ENCODE peak calls at places on chromosomes 16 and 17, in nine cellular contexts. One of them, this sample, is unnamed.

GRCh38 chr17:77930780-77931768 is 27.4 kb upstream of the TNRC6C start:
- DNase-seq in small intestine: no peak
- DNase-seq in heart right ventricle: no peak
- DNase-seq in OCI-LY7: no peak
- DNase-seq in adrenal gland: no peak
- DNase-seq in brain microvascular endothelial cell: no peak
- DNase-seq in stomach: no peak
- DNase-seq in PC-3: no peak
- DNase-seq in colonic mucosa: no peak
- DNase-seq in this sample: no peak

GRCh38 chr17:1087381-1088241 is 90.7 kb downstream of the TIMM22 start:
- DNase-seq in small intestine: peak; percentile 79
- DNase-seq in heart right ventricle: peak; percentile 74
- DNase-seq in OCI-LY7: peak; percentile 21
- DNase-seq in adrenal gland: peak; percentile 95
- DNase-seq in brain microvascular endothelial cell: no peak
- DNase-seq in stomach: peak; percentile 91
- DNase-seq in PC-3: peak; percentile 79
- DNase-seq in colonic mucosa: peak; percentile 89
- DNase-seq in this sample: no peak

GRCh38 chr17:1058423-1059130 is 61.6 kb downstream of the TIMM22 start:
- DNase-seq in small intestine: peak; percentile 62
- DNase-seq in heart right ventricle: peak; percentile 80
- DNase-seq in OCI-LY7: peak; percentile 32
- DNase-seq in adrenal gland: peak; percentile 74
- DNase-seq in brain microvascular endothelial cell: peak; percentile 27
- DNase-seq in stomach: peak; percentile 71
- DNase-seq in PC-3: peak; percentile 79
- DNase-seq in colonic mucosa: peak; percentile 78
- DNase-seq in this sample: peak; percentile 46

GRCh38 chr16:83305092-83305491 is 502.7 kb upstream of the HSBP1 start:
- DNase-seq in small intestine: no peak
- DNase-seq in heart right ventricle: no peak
- DNase-seq in OCI-LY7: no peak
- DNase-seq in adrenal gland: no peak
- DNase-seq in brain microvascular endothelial cell: peak; percentile 90
- DNase-seq in stomach: no peak
- DNase-seq in PC-3: no peak
- DNase-seq in colonic mucosa: no peak
- DNase-seq in this sample: no peak

GRCh38 chr17:83081561-83082201 is 2.3 kb downstream of the METRNL start:
- DNase-seq in small intestine: peak; percentile 97
- DNase-seq in heart right ventricle: no peak
- DNase-seq in OCI-LY7: no peak
- DNase-seq in adrenal gland: no peak
- DNase-seq in brain microvascular endothelial cell: no peak
- DNase-seq in stomach: peak; percentile 49
- DNase-seq in PC-3: no peak
- DNase-seq in colonic mucosa: peak; percentile 91
- DNase-seq in this sample: no peak

GRCh38 chr17:7325031-7325528 is 4.1 kb downstream of the NEURL4 start:
- DNase-seq in small intestine: no peak
- DNase-seq in heart right ventricle: no peak
- DNase-seq in OCI-LY7: no peak
- DNase-seq in adrenal gland: no peak
- DNase-seq in brain microvascular endothelial cell: no peak
- DNase-seq in stomach: no peak
- DNase-seq in PC-3: no peak
- DNase-seq in colonic mucosa: no peak
- DNase-seq in this sample: no peak

GRCh38 chr16:70520612-70521297 is 2.6 kb downstream of the COG4 start:
- DNase-seq in small intestine: no peak
- DNase-seq in heart right ventricle: no peak
- DNase-seq in OCI-LY7: no peak
- DNase-seq in adrenal gland: no peak
- DNase-seq in brain microvascular endothelial cell: peak; percentile 52
- DNase-seq in stomach: no peak
- DNase-seq in PC-3: peak; percentile 64
- DNase-seq in colonic mucosa: no peak
- DNase-seq in this sample: no peak

GRCh38 chr17:56918916-56919315 is 5.1 kb upstream of the TRIM25 start:
- DNase-seq in small intestine: peak; percentile 77
- DNase-seq in heart right ventricle: no peak
- DNase-seq in OCI-LY7: no peak
- DNase-seq in adrenal gland: no peak
- DNase-seq in brain microvascular endothelial cell: no peak
- DNase-seq in stomach: no peak
- DNase-seq in PC-3: no peak
- DNase-seq in colonic mucosa: no peak
- DNase-seq in this sample: no peak

GRCh38 chr16:47970291-47970931 is 185.4 kb downstream of the ABCC12 start:
- DNase-seq in small intestine: no peak
- DNase-seq in heart right ventricle: no peak
- DNase-seq in OCI-LY7: peak; percentile 12
- DNase-seq in adrenal gland: no peak
- DNase-seq in brain microvascular endothelial cell: peak; percentile 27
- DNase-seq in stomach: no peak
- DNase-seq in PC-3: peak; percentile 65
- DNase-seq in colonic mucosa: no peak
- DNase-seq in this sample: no peak

GRCh38 chr16:527015-527903 is at the start of gene CAPN15:
- DNase-seq in small intestine: peak; percentile 86
- DNase-seq in heart right ventricle: peak; percentile 89
- DNase-seq in OCI-LY7: peak; percentile 92
- DNase-seq in adrenal gland: peak; percentile 93
- DNase-seq in brain microvascular endothelial cell: peak; percentile 69
- DNase-seq in stomach: peak; percentile 90
- DNase-seq in PC-3: peak; percentile 69
- DNase-seq in colonic mucosa: peak; percentile 85
- DNase-seq in this sample: peak; percentile 88

GRCh38 chr16:531494-532125 is 4.1 kb downstream of the CAPN15 start:
- DNase-seq in small intestine: no peak
- DNase-seq in heart right ventricle: no peak
- DNase-seq in OCI-LY7: no peak
- DNase-seq in adrenal gland: no peak
- DNase-seq in brain microvascular endothelial cell: no peak
- DNase-seq in stomach: no peak
- DNase-seq in PC-3: no peak
- DNase-seq in colonic mucosa: no peak
- DNase-seq in this sample: peak; percentile 46

GRCh38 chr16:529012-529575 is 1.6 kb downstream of the CAPN15 start:
- DNase-seq in small intestine: no peak
- DNase-seq in heart right ventricle: no peak
- DNase-seq in OCI-LY7: peak; percentile 40
- DNase-seq in adrenal gland: no peak
- DNase-seq in brain microvascular endothelial cell: no peak
- DNase-seq in stomach: no peak
- DNase-seq in PC-3: no peak
- DNase-seq in colonic mucosa: no peak
- DNase-seq in this sample: no peak

GRCh38 chr16:528111-529011 is 849 bp downstream of the CAPN15 start:
- DNase-seq in small intestine: peak; percentile 96
- DNase-seq in heart right ventricle: no peak
- DNase-seq in OCI-LY7: peak; percentile 37
- DNase-seq in adrenal gland: no peak
- DNase-seq in brain microvascular endothelial cell: no peak
- DNase-seq in stomach: peak; percentile 66
- DNase-seq in PC-3: peak; percentile 39
- DNase-seq in colonic mucosa: peak; percentile 85
- DNase-seq in this sample: peak; percentile 17

GRCh38 chr16:530111-530817 is 2.8 kb downstream of the CAPN15 start:
- DNase-seq in small intestine: peak; percentile 86
- DNase-seq in heart right ventricle: no peak
- DNase-seq in OCI-LY7: no peak
- DNase-seq in adrenal gland: no peak
- DNase-seq in brain microvascular endothelial cell: no peak
- DNase-seq in stomach: no peak
- DNase-seq in PC-3: no peak
- DNase-seq in colonic mucosa: no peak
- DNase-seq in this sample: no peak
- H3K4me3 ChIP-seq in small intestine: peak overlapping the region; percentile 93
- H3K4me3 ChIP-seq in heart right ventricle: no peak overlapping the region
- H3K4me3 ChIP-seq in OCI-LY7: no peak overlapping the region
- H3K4me3 ChIP-seq in adrenal gland: no peak overlapping the region
- H3K4me3 ChIP-seq in brain microvascular endothelial cell: no peak overlapping the region
- H3K4me3 ChIP-seq in stomach: no peak overlapping the region
- H3K4me3 ChIP-seq in PC-3: no peak overlapping the region
- H3K4me3 ChIP-seq in colonic mucosa: no peak overlapping the region
- H3K4me3 ChIP-seq in this sample: no peak overlapping the region

GRCh38 chr16:66509576-66509975 is 40.3 kb downstream of the TK2 start:
- DNase-seq in small intestine: no peak
- DNase-seq in heart right ventricle: no peak
- DNase-seq in OCI-LY7: no peak
- DNase-seq in adrenal gland: peak; percentile 41
- DNase-seq in brain microvascular endothelial cell: no peak
- DNase-seq in stomach: peak; percentile 18
- DNase-seq in PC-3: no peak
- DNase-seq in colonic mucosa: no peak
- DNase-seq in this sample: no peak

GRCh38 chr16:66511615-66512500 is 38.1 kb downstream of the TK2 start:
- DNase-seq in small intestine: no peak
- DNase-seq in heart right ventricle: no peak
- DNase-seq in OCI-LY7: peak; percentile 35
- DNase-seq in adrenal gland: peak; percentile 77
- DNase-seq in brain microvascular endothelial cell: peak; percentile 59
- DNase-seq in stomach: peak; percentile 25
- DNase-seq in PC-3: peak; percentile 90
- DNase-seq in colonic mucosa: no peak
- DNase-seq in this sample: no peak

GRCh38 chr16:66510711-66511614 is 39.0 kb downstream of the TK2 start:
- DNase-seq in small intestine: no peak
- DNase-seq in heart right ventricle: no peak
- DNase-seq in OCI-LY7: no peak
- DNase-seq in adrenal gland: peak; percentile 78
- DNase-seq in brain microvascular endothelial cell: no peak
- DNase-seq in stomach: peak; percentile 66
- DNase-seq in PC-3: peak; percentile 46
- DNase-seq in colonic mucosa: no peak
- DNase-seq in this sample: no peak

GRCh38 chr16:66508914-66509496 is 40.9 kb downstream of the TK2 start:
- DNase-seq in small intestine: no peak
- DNase-seq in heart right ventricle: no peak
- DNase-seq in OCI-LY7: no peak
- DNase-seq in adrenal gland: no peak
- DNase-seq in brain microvascular endothelial cell: no peak
- DNase-seq in stomach: peak; percentile 16
- DNase-seq in PC-3: no peak
- DNase-seq in colonic mucosa: no peak
- DNase-seq in this sample: no peak

DNA sequence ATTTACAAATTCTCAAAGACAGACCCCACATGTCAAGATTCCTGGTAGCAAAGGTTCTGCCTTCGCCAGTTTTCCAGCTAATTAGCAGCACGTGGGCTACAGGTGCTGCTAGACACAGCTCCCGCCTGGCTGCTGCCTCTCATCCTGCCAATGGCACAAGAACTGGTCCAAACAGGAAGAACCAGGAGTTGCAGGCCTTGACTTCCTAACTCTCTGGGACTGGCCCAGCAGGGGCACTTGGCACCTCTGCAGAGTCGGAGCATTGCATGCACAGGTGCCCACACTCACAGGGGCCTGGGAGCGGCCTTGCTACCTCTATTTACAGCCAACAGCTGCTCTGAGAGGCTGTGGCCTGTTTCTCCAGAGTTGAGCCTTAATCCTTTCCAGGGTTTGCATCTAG is 39.6 kb downstream of the TK2 start:
- DNase-seq in small intestine: no peak
- DNase-seq in heart right ventricle: no peak
- DNase-seq in OCI-LY7: no peak
- DNase-seq in adrenal gland: peak; percentile 40
- DNase-seq in brain microvascular endothelial cell: no peak
- DNase-seq in stomach: peak; percentile 24
- DNase-seq in PC-3: no peak
- DNase-seq in colonic mucosa: no peak
- DNase-seq in this sample: no peak
- H3K27ac ChIP-seq in small intestine: no peak overlapping the region
- H3K27ac ChIP-seq in heart right ventricle: peak overlapping the region; percentile 45
- H3K27ac ChIP-seq in OCI-LY7: no peak overlapping the region
- H3K27ac ChIP-seq in adrenal gland: no peak overlapping the region
- H3K27ac ChIP-seq in brain microvascular endothelial cell: no peak overlapping the region
- H3K27ac ChIP-seq in stomach: no peak overlapping the region
- H3K27ac ChIP-seq in PC-3: peak overlapping the region; percentile 82
- H3K27ac ChIP-seq in colonic mucosa: no peak overlapping the region
- H3K27ac ChIP-seq in this sample: no peak overlapping the region

DNA sequence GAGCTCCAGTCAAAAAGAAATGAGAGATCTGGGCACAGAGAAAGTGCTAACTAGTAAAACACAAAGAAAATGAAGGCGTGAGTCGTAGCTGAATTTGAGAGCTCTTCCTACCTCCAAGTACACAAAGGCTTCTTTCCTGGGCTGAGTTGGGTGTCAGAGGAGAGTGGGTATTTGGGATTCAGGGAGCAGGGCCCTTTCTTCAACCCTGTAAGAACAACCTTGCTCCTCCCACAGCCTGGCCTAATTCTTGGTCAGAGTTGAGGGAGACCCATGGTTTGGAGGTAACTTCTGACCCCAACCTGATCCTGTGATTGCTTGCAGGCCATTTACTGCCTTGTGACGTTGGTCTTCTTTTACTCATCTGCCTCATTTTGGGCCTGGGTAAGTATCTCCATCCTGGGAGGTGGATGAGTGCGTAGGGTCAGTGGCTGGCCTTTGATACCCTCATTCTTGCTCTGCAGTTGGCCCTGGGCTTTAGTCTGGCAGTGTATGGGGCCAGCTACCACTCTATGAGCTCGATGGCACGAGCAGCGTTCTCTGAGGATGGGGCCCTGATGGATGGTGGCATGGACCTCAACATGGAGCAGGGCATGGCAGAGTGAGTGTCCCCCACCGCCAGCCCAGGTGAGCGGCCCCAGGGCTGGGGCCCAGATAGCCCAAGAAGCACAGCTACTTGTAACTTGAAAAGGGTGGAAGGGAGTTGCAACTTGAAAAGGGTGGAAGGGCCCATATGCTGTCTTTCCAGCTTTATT is 1.3 kb downstream of the TMEM208 start:
- DNase-seq in small intestine: no peak
- DNase-seq in heart right ventricle: no peak
- DNase-seq in OCI-LY7: no peak
- DNase-seq in adrenal gland: no peak
- DNase-seq in brain microvascular endothelial cell: no peak
- DNase-seq in stomach: no peak
- DNase-seq in PC-3: no peak
- DNase-seq in colonic mucosa: no peak
- DNase-seq in this sample: no peak
- H3K4me3 ChIP-seq in small intestine: peak overlapping the region; percentile 95
- H3K4me3 ChIP-seq in heart right ventricle: peak overlapping the region; percentile 99
- H3K4me3 ChIP-seq in OCI-LY7: peak overlapping the region; percentile 95
- H3K4me3 ChIP-seq in adrenal gland: no peak overlapping the region
- H3K4me3 ChIP-seq in brain microvascular endothelial cell: peak overlapping the region; percentile 98
- H3K4me3 ChIP-seq in stomach: peak overlapping the region; percentile 100
- H3K4me3 ChIP-seq in PC-3: peak overlapping the region; percentile 100
- H3K4me3 ChIP-seq in colonic mucosa: peak overlapping the region; percentile 95
- H3K4me3 ChIP-seq in this sample: peak overlapping the region; percentile 96

DNA sequence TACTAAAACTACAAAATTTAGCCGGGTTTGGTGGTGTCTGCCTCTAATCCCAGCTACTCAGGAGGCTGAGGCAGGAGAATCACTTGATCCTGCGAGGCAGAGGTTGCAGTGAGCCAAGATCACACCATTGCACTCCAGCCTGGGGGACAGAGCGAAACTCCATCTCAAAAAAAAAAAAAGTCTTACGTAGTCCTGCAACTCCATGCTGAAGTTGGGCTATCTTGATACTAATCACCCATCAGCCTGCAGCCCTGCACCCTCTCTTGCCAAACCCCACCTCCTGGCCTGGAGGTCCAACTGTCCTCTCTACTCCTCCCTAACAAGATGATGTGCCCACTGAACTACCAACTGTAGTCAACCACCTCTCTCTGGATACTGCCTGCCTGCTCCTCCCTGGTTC is 4.8 kb downstream of the TMEM170A start:
- DNase-seq in small intestine: no peak
- DNase-seq in heart right ventricle: no peak
- DNase-seq in OCI-LY7: no peak
- DNase-seq in adrenal gland: peak; percentile 30
- DNase-seq in brain microvascular endothelial cell: no peak
- DNase-seq in stomach: no peak
- DNase-seq in PC-3: no peak
- DNase-seq in colonic mucosa: no peak
- DNase-seq in this sample: no peak
- H3K27ac ChIP-seq in small intestine: no peak overlapping the region
- H3K27ac ChIP-seq in heart right ventricle: no peak overlapping the region
- H3K27ac ChIP-seq in OCI-LY7: no peak overlapping the region
- H3K27ac ChIP-seq in adrenal gland: no peak overlapping the region
- H3K27ac ChIP-seq in brain microvascular endothelial cell: no peak overlapping the region
- H3K27ac ChIP-seq in stomach: no peak overlapping the region
- H3K27ac ChIP-seq in PC-3: no peak overlapping the region
- H3K27ac ChIP-seq in colonic mucosa: no peak overlapping the region
- H3K27ac ChIP-seq in this sample: no peak overlapping the region